ENCODE peak calls at places on chromosomes 6 and 20, in seven cellular contexts. One of them, this sample, is unnamed.

GRCh38 chr20:35991142-35991771 is 22.9 kb downstream of the CNBD2 start:
- DNase-seq in psoas muscle: no peak
- DNase-seq in adrenal gland: peak
- DNase-seq in body of pancreas: peak
- DNase-seq in hepatocyte: peak
- DNase-seq in cardiac muscle cell: peak
- DNase-seq in RWPE1: peak
- DNase-seq in this sample: peak

GRCh38 chr6:115935361-115935760 is 125.3 kb downstream of the FRK start:
- DNase-seq in hepatocyte: no peak
- DNase-seq in adrenal gland: no peak
- DNase-seq in body of pancreas: no peak
- DNase-seq in cardiac muscle cell: no peak
- DNase-seq in psoas muscle: no peak
- DNase-seq in RWPE1: no peak
- DNase-seq in this sample: no peak

GRCh38 chr20:34220581-34220980 is 20.6 kb upstream of the ASIP start:
- DNase-seq in body of pancreas: no peak
- DNase-seq in hepatocyte: no peak
- DNase-seq in psoas muscle: no peak
- DNase-seq in cardiac muscle cell: no peak
- DNase-seq in RWPE1: peak
- DNase-seq in adrenal gland: no peak
- DNase-seq in this sample: no peak

GRCh38 chr6:148520109-148520841 is 177.6 kb downstream of the SASH1 start:
- DNase-seq in adrenal gland: no peak
- DNase-seq in hepatocyte: no peak
- DNase-seq in psoas muscle: peak
- DNase-seq in cardiac muscle cell: no peak
- DNase-seq in RWPE1: no peak
- DNase-seq in body of pancreas: no peak
- DNase-seq in this sample: no peak

GRCh38 chr20:17504326-17504897 is 26.8 kb downstream of the BFSP1 start:
- DNase-seq in cardiac muscle cell: no peak
- DNase-seq in hepatocyte: no peak
- DNase-seq in body of pancreas: no peak
- DNase-seq in adrenal gland: no peak
- DNase-seq in psoas muscle: no peak
- DNase-seq in RWPE1: peak
- DNase-seq in this sample: no peak

GRCh38 chr6:115001726-115002436 is 659.1 kb upstream of the HS3ST5 start:
- DNase-seq in RWPE1: no peak
- DNase-seq in hepatocyte: no peak
- DNase-seq in body of pancreas: no peak
- DNase-seq in psoas muscle: no peak
- DNase-seq in cardiac muscle cell: no peak
- DNase-seq in adrenal gland: no peak
- DNase-seq in this sample: no peak

GRCh38 chr6:811186-811585 is 118.2 kb upstream of the EXOC2 start:
- DNase-seq in psoas muscle: no peak
- DNase-seq in adrenal gland: no peak
- DNase-seq in hepatocyte: no peak
- DNase-seq in body of pancreas: no peak
- DNase-seq in cardiac muscle cell: no peak
- DNase-seq in RWPE1: no peak
- DNase-seq in this sample: no peak

GRCh38 chr20:19692685-19693119 is 65.4 kb upstream of the RIN2 start:
- DNase-seq in psoas muscle: peak
- DNase-seq in RWPE1: peak
- DNase-seq in hepatocyte: peak
- DNase-seq in cardiac muscle cell: peak
- DNase-seq in body of pancreas: peak
- DNase-seq in adrenal gland: peak
- DNase-seq in this sample: peak

GRCh38 chr6:45436544-45437440 is 59.1 kb upstream of the SUPT3H start:
- DNase-seq in adrenal gland: no peak
- DNase-seq in psoas muscle: no peak
- DNase-seq in RWPE1: no peak
- DNase-seq in hepatocyte: peak
- DNase-seq in cardiac muscle cell: no peak
- DNase-seq in body of pancreas: no peak
- DNase-seq in this sample: no peak

GRCh38 chr6:100175814-100176275 is 181.8 kb upstream of the MCHR2 start:
- DNase-seq in adrenal gland: no peak
- DNase-seq in RWPE1: peak
- DNase-seq in hepatocyte: no peak
- DNase-seq in cardiac muscle cell: no peak
- DNase-seq in psoas muscle: no peak
- DNase-seq in body of pancreas: peak
- DNase-seq in this sample: no peak

GRCh38 chr6:147299035-147299434 is 94.8 kb downstream of the STXBP5 start:
- DNase-seq in RWPE1: no peak
- DNase-seq in cardiac muscle cell: no peak
- DNase-seq in hepatocyte: no peak
- DNase-seq in adrenal gland: no peak
- DNase-seq in psoas muscle: no peak
- DNase-seq in body of pancreas: no peak
- DNase-seq in this sample: no peak

GRCh38 chr20:62952373-62953166 is at the start of gene SLC17A9:
- DNase-seq in psoas muscle: peak
- DNase-seq in hepatocyte: peak
- DNase-seq in body of pancreas: peak
- DNase-seq in adrenal gland: peak
- DNase-seq in RWPE1: no peak
- DNase-seq in cardiac muscle cell: peak
- DNase-seq in this sample: no peak

GRCh38 chr20:59406446-59406845 is 106.0 kb downstream of the EDN3 start:
- DNase-seq in adrenal gland: no peak
- DNase-seq in hepatocyte: no peak
- DNase-seq in RWPE1: no peak
- DNase-seq in cardiac muscle cell: no peak
- DNase-seq in psoas muscle: no peak
- DNase-seq in body of pancreas: no peak
- DNase-seq in this sample: no peak

GRCh38 chr6:2244261-2245102 is 923 bp downstream of the GMDS start:
- DNase-seq in body of pancreas: peak
- DNase-seq in cardiac muscle cell: no peak
- DNase-seq in adrenal gland: no peak
- DNase-seq in RWPE1: peak
- DNase-seq in psoas muscle: no peak
- DNase-seq in hepatocyte: peak
- DNase-seq in this sample: no peak

GRCh38 chr6:97049254-97050004 is 124.9 kb downstream of the KLHL32 start:
- DNase-seq in cardiac muscle cell: no peak
- DNase-seq in adrenal gland: no peak
- DNase-seq in hepatocyte: peak
- DNase-seq in RWPE1: no peak
- DNase-seq in psoas muscle: no peak
- DNase-seq in body of pancreas: no peak
- DNase-seq in this sample: no peak

GRCh38 chr6:92688328-92688727 is 731.0 kb downstream of the EPHA7 start:
- DNase-seq in adrenal gland: peak
- DNase-seq in hepatocyte: no peak
- DNase-seq in body of pancreas: no peak
- DNase-seq in RWPE1: no peak
- DNase-seq in psoas muscle: no peak
- DNase-seq in cardiac muscle cell: no peak
- DNase-seq in this sample: no peak

GRCh38 chr20:52975024-52975732 is 3.0 kb downstream of the TSHZ2 start:
- DNase-seq in RWPE1: no peak
- DNase-seq in hepatocyte: no peak
- DNase-seq in adrenal gland: peak
- DNase-seq in psoas muscle: no peak
- DNase-seq in cardiac muscle cell: peak
- DNase-seq in body of pancreas: peak
- DNase-seq in this sample: no peak

GRCh38 chr6:139334791-139335446 is 39.5 kb downstream of the CITED2 start:
- DNase-seq in adrenal gland: no peak
- DNase-seq in body of pancreas: no peak
- DNase-seq in RWPE1: peak
- DNase-seq in psoas muscle: no peak
- DNase-seq in hepatocyte: no peak
- DNase-seq in cardiac muscle cell: no peak
- DNase-seq in this sample: no peak

GRCh38 chr6:19691465-19692167 is 145.6 kb upstream of the ID4 start:
- DNase-seq in adrenal gland: no peak
- DNase-seq in body of pancreas: peak
- DNase-seq in RWPE1: no peak
- DNase-seq in hepatocyte: peak
- DNase-seq in cardiac muscle cell: peak
- DNase-seq in psoas muscle: no peak
- DNase-seq in this sample: no peak

GRCh38 chr6:19723533-19723932 is 113.6 kb upstream of the ID4 start:
- DNase-seq in RWPE1: peak
- DNase-seq in adrenal gland: no peak
- DNase-seq in cardiac muscle cell: no peak
- DNase-seq in hepatocyte: peak
- DNase-seq in psoas muscle: no peak
- DNase-seq in body of pancreas: no peak
- DNase-seq in this sample: no peak

GRCh38 chr6:126228001-126228791 is 111.7 kb upstream of the CENPW start:
- DNase-seq in hepatocyte: no peak
- DNase-seq in cardiac muscle cell: peak
- DNase-seq in psoas muscle: no peak
- DNase-seq in adrenal gland: no peak
- DNase-seq in body of pancreas: no peak
- DNase-seq in RWPE1: no peak
- DNase-seq in this sample: peak

GRCh38 chr6:120405947-120406346 is 928.3 kb downstream of the TBC1D32 start:
- DNase-seq in cardiac muscle cell: peak
- DNase-seq in RWPE1: no peak
- DNase-seq in body of pancreas: no peak
- DNase-seq in hepatocyte: no peak
- DNase-seq in psoas muscle: no peak
- DNase-seq in adrenal gland: no peak
- DNase-seq in this sample: peak
- TF ChIP-seq CTCF in cardiac muscle cell: no peak
- TF ChIP-seq CTCF in RWPE1: no peak
- TF ChIP-seq CTCF in body of pancreas: no peak
- TF ChIP-seq CTCF in hepatocyte: no peak
- TF ChIP-seq CTCF in psoas muscle: no peak
- TF ChIP-seq CTCF in adrenal gland: no peak
- TF ChIP-seq CTCF in this sample: peak

DNA sequence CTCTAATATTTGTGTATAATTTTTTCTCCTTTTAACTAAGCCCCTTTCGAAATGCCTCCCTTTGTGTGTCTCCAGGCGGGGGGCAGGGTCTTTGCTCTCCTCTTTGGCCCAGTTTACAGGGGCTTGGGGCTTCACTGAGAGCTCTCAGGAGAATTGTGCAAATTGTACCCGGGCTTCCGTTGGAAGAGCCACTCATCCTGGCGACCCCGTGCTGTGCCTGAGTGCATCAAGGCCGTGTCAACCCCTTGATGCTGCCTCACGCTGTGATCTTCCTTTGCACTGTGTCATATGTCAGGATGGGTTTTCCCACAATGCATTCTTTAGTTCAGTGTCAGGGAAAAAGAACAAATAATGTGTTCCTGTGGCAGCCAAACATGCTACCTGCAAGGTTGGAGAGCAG is 118.0 kb upstream of the POU3F2 start:
- DNase-seq in body of pancreas: no peak
- DNase-seq in hepatocyte: no peak
- DNase-seq in adrenal gland: no peak
- DNase-seq in RWPE1: no peak
- DNase-seq in cardiac muscle cell: peak
- DNase-seq in psoas muscle: no peak
- DNase-seq in this sample: no peak
- H3K27ac ChIP-seq in body of pancreas: no peak
- H3K27ac ChIP-seq in hepatocyte: no peak
- H3K27ac ChIP-seq in adrenal gland: no peak
- H3K27ac ChIP-seq in RWPE1: no peak
- H3K27ac ChIP-seq in cardiac muscle cell: no peak
- H3K27ac ChIP-seq in psoas muscle: no peak
- H3K27ac ChIP-seq in this sample: no peak

DNA sequence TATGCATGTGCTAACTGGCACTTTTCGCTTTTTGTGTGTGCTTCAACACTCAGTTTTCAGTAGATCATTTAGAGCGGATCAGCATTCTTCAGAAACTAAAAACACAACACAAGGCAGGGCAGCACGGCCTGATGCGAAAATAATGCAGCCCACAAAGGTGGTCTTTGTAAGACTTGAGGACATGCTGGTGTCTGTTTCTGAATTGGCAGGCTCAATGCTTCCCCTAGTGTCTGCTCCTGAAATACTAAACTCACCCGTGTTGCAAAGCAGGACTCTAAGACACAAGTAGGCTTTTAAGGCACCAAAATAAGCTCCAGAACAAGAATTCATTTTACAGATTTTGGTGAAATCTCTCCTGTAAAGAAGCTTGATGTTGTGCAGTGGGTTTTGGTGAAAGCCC is 676.5 kb downstream of the TENT5A start:
- DNase-seq in cardiac muscle cell: peak
- DNase-seq in adrenal gland: no peak
- DNase-seq in body of pancreas: no peak
- DNase-seq in RWPE1: no peak
- DNase-seq in hepatocyte: peak
- DNase-seq in psoas muscle: no peak
- DNase-seq in this sample: peak
- TF ChIP-seq CTCF in cardiac muscle cell: peak
- TF ChIP-seq CTCF in adrenal gland: no peak
- TF ChIP-seq CTCF in body of pancreas: peak
- TF ChIP-seq CTCF in RWPE1: peak
- TF ChIP-seq CTCF in hepatocyte: peak
- TF ChIP-seq CTCF in psoas muscle: peak
- TF ChIP-seq CTCF in this sample: peak

GRCh38 chr6:170179925-170180324 is 111.0 kb downstream of the DLL1 start:
- DNase-seq in hepatocyte: no peak
- DNase-seq in psoas muscle: no peak
- DNase-seq in RWPE1: no peak
- DNase-seq in adrenal gland: no peak
- DNase-seq in cardiac muscle cell: no peak
- DNase-seq in body of pancreas: no peak
- DNase-seq in this sample: no peak

GRCh38 chr6:170177383-170178265 is 113.3 kb downstream of the DLL1 start:
- DNase-seq in body of pancreas: no peak
- DNase-seq in psoas muscle: no peak
- DNase-seq in adrenal gland: peak
- DNase-seq in RWPE1: no peak
- DNase-seq in cardiac muscle cell: no peak
- DNase-seq in hepatocyte: no peak
- DNase-seq in this sample: no peak

GRCh38 chr6:170178561-170179477 is 112.1 kb downstream of the DLL1 start:
- DNase-seq in cardiac muscle cell: no peak
- DNase-seq in hepatocyte: no peak
- DNase-seq in RWPE1: peak
- DNase-seq in psoas muscle: peak
- DNase-seq in body of pancreas: peak
- DNase-seq in adrenal gland: peak
- DNase-seq in this sample: no peak

GRCh38 chr6:170176621-170177382 is 114.1 kb downstream of the DLL1 start:
- DNase-seq in body of pancreas: no peak
- DNase-seq in adrenal gland: peak
- DNase-seq in cardiac muscle cell: no peak
- DNase-seq in psoas muscle: no peak
- DNase-seq in hepatocyte: no peak
- DNase-seq in RWPE1: peak
- DNase-seq in this sample: no peak

DNA sequence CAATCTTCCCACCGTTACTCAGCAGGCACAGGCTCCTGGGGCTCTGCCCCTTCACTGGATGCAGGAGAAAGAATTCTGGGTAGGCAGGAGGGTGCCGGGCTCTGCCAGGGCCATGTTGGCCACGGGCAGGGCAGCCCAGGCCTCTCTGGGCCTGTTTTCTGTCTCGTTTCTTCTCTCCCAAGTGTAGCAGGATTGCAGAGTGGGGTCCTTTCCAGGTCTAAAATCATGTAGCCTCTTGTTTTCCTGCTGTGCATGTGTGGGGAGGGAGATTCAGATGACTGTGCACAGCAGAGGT is 112.7 kb downstream of the DLL1 start:
- DNase-seq in body of pancreas: no peak
- DNase-seq in RWPE1: peak
- DNase-seq in cardiac muscle cell: no peak
- DNase-seq in hepatocyte: no peak
- DNase-seq in adrenal gland: no peak
- DNase-seq in psoas muscle: no peak
- DNase-seq in this sample: no peak
- H3K27ac ChIP-seq in body of pancreas: peak
- H3K27ac ChIP-seq in RWPE1: peak
- H3K27ac ChIP-seq in cardiac muscle cell: no peak
- H3K27ac ChIP-seq in hepatocyte: no peak
- H3K27ac ChIP-seq in adrenal gland: no peak
- H3K27ac ChIP-seq in psoas muscle: peak
- H3K27ac ChIP-seq in this sample: no peak